ENCODE peak calls at places on chromosomes 1 and 21, in eight cellular contexts. T is mammary epithelial cell; V is IMR-90; O is effector memory CD8-positive, alpha-beta T cell; Q is cerebellar nuclear complex; G is DMS153; X is CD8-positive, alpha-beta T cell; U is DMS53. M is an unnamed sample.

GRCh38 chr1:53273526-53273925 is 35.2 kb upstream of the MAGOH start:
- DNase-seq in T (peak; percentile 59), V (no peak), O (no peak), Q (no peak), G (no peak), X (no peak), U (no peak), M (no peak)

GRCh38 chr1:46798820-46799219 is at the start of gene CYP4B1:
- DNase-seq in T (no peak), V (no peak), O (no peak), Q (no peak), G (no peak), X (no peak), U (no peak), M (no peak)

GRCh38 chr1:33443705-33444180 is 12.8 kb upstream of the PHC2 start:
- DNase-seq in T (no peak), V (no peak), O (no peak), Q (no peak), G (no peak), X (no peak), U (no peak), M (no peak)

GRCh38 chr21:41507521-41508414 is at the start of gene TMPRSS2:
- DNase-seq in T (peak; percentile 17), V (no peak), O (no peak), Q (no peak), G (no peak), X (no peak), U (peak; percentile 64), M (no peak)

GRCh38 chr1:41483960-41484844 is at the start of gene EDN2:
- DNase-seq in T (peak; percentile 66), V (no peak), O (no peak), Q (no peak), G (peak; percentile 95), X (no peak), U (peak; percentile 94), M (no peak)

GRCh38 chr1:19738669-19739068 is 61.0 kb downstream of the TMCO4 start:
- DNase-seq in T (no peak), V (no peak), O (no peak), Q (no peak), G (no peak), X (no peak), U (no peak), M (no peak)

GRCh38 chr21:21664871-21665270 is 666.7 kb downstream of the NCAM2 start:
- DNase-seq in T (no peak), V (peak; percentile 59), O (no peak), Q (no peak), G (no peak), X (no peak), U (no peak), M (no peak)

GRCh38 chr1:7335224-7335879 is 435.7 kb upstream of the VAMP3 start:
- DNase-seq in T (peak; percentile 50), V (peak; percentile 76), O (no peak), Q (no peak), G (no peak), X (no peak), U (peak; percentile 48), M (no peak)

GRCh38 chr1:36222481-36223372 is 1.5 kb upstream of the THRAP3 start:
- DNase-seq in T (no peak), V (peak; percentile 22), O (no peak), Q (no peak), G (no peak), X (no peak), U (no peak), M (no peak)

GRCh38 chr1:37476460-37477197 is 2.2 kb downstream of the ZC3H12A start:
- DNase-seq in T (peak; percentile 92), V (peak; percentile 84), O (peak; percentile 10), Q (peak; percentile 54), G (no peak), X (no peak), U (peak; percentile 70), M (no peak)

GRCh38 chr1:22910286-22910685 is 62.4 kb downstream of the LACTBL1 start:
- DNase-seq in T (no peak), V (no peak), O (no peak), Q (no peak), G (no peak), X (no peak), U (no peak), M (no peak)

GRCh38 chr1:12501661-12502060 is 116.3 kb downstream of the DHRS3 start:
- DNase-seq in T (peak; percentile 69), V (peak; percentile 86), O (no peak), Q (no peak), G (no peak), X (no peak), U (no peak), M (no peak)

GRCh38 chr1:96234299-96234698 is 487.3 kb upstream of the PTBP2 start:
- DNase-seq in T (peak; percentile 3), V (peak; percentile 42), O (no peak), Q (no peak), G (peak; percentile 91), X (no peak), U (peak; percentile 94), M (no peak)

GRCh38 chr21:35398366-35398982 is 349.4 kb upstream of the RUNX1 start:
- DNase-seq in T (peak; percentile 29), V (peak; percentile 15), O (no peak), Q (no peak), G (no peak), X (no peak), U (peak; percentile 8), M (no peak)

GRCh38 chr1:41545996-41546938 is 61.8 kb upstream of the EDN2 start:
- DNase-seq in T (no peak), V (no peak), O (no peak), Q (no peak), G (no peak), X (no peak), U (no peak), M (no peak)

GRCh38 chr21:41482321-41482720 is 25.6 kb downstream of the TMPRSS2 start:
- DNase-seq in T (peak; percentile 23), V (peak; percentile 74), O (no peak), Q (no peak), G (no peak), X (no peak), U (peak; percentile 41), M (peak; percentile 91)

GRCh38 chr1:94247146-94248094 is 10.0 kb upstream of the ARHGAP29 start:
- DNase-seq in T (peak; percentile 76), V (peak; percentile 36), O (no peak), Q (peak; percentile 35), G (peak; percentile 34), X (no peak), U (peak; percentile 96), M (no peak)

GRCh38 chr1:185939142-185939541 is 205.0 kb downstream of the HMCN1 start:
- DNase-seq in T (peak; percentile 12), V (peak; percentile 70), O (no peak), Q (no peak), G (no peak), X (no peak), U (no peak), M (peak; percentile 92)

GRCh38 chr1:9048551-9048950 is 20.9 kb downstream of the SLC2A5 start:
- DNase-seq in T (no peak), V (no peak), O (no peak), Q (no peak), G (no peak), X (no peak), U (no peak), M (no peak)

GRCh38 chr21:41703857-41704501 is 62.9 kb downstream of the RIPK4 start:
- DNase-seq in T (peak; percentile 88), V (no peak), O (no peak), Q (no peak), G (peak; percentile 77), X (no peak), U (peak; percentile 95), M (no peak)

GRCh38 chr21:46142581-46143473 is 12.6 kb downstream of the FTCD start:
- DNase-seq in T (no peak), V (no peak), O (no peak), Q (no peak), G (no peak), X (no peak), U (no peak), M (no peak)

GRCh38 chr1:83905315-83905907 is 93.5 kb downstream of the TTLL7 start:
- DNase-seq in T (no peak), V (peak; percentile 22), O (peak; percentile 11), Q (no peak), G (no peak), X (no peak), U (peak; percentile 69), M (no peak)

GRCh38 chr1:213887842-213888241 is 99.9 kb upstream of the PROX1 start:
- DNase-seq in T (no peak), V (no peak), O (no peak), Q (no peak), G (no peak), X (no peak), U (no peak), M (no peak)

GRCh38 chr1:230423261-230423660 is 2.9 kb downstream of the PGBD5 start:
- DNase-seq in T (no peak), V (no peak), O (no peak), Q (peak; percentile 60), G (no peak), X (no peak), U (no peak), M (no peak)

GRCh38 chr1:52122424-52122823 is 19.5 kb upstream of the ZFYVE9 start:
- DNase-seq in T (no peak), V (no peak), O (no peak), Q (no peak), G (no peak), X (no peak), U (no peak), M (no peak)

GRCh38 chr1:43308635-43309580 is 8.1 kb downstream of the TIE1 start:
- DNase-seq in T (no peak), V (no peak), O (no peak), Q (no peak), G (no peak), X (no peak), U (no peak), M (no peak)

GRCh38 chr1:6961289-6961688 is 176.0 kb downstream of the CAMTA1 start:
- DNase-seq in T (no peak), V (no peak), O (no peak), Q (no peak), G (no peak), X (no peak), U (no peak), M (no peak)

GRCh38 chr1:101004061-101004460 is 21.5 kb downstream of the DPH5 start:
- DNase-seq in T (peak; percentile 71), V (peak; percentile 34), O (no peak), Q (no peak), G (peak; percentile 49), X (no peak), U (peak; percentile 85), M (no peak)

GRCh38 chr1:108712605-108713150 is at the start of gene FNDC7:
- DNase-seq in T (no peak), V (peak; percentile 42), O (no peak), Q (no peak), G (no peak), X (no peak), U (no peak), M (no peak)

GRCh38 chr1:229028987-229029550 is 241.8 kb upstream of the RAB4A start:
- DNase-seq in T (no peak), V (no peak), O (no peak), Q (no peak), G (no peak), X (no peak), U (no peak), M (no peak)

GRCh38 chr1:93705897-93706500 is 24.4 kb upstream of the BCAR3 start:
- DNase-seq in T (peak; percentile 32), V (peak; percentile 22), O (no peak), Q (no peak), G (no peak), X (no peak), U (no peak), M (no peak)

M was measured in astrocyte of the cerebellum.